ENCODE peak calls at places on chromosome 1, in four cellular contexts. I, N, V and G are unnamed samples.

GRCh38 chr1:162292422-162292849 is 84.2 kb downstream of the SPATA46 start:
- DNase-seq in N (no peak), V (no peak), I (no peak), G (no peak)

GRCh38 chr1:186950547-186950946 is 121.8 kb downstream of the PLA2G4A start:
- DNase-seq in I (no peak), N (no peak), V (no peak), G (no peak)

GRCh38 chr1:27872059-27872801 is at the start of gene THEMIS2:
- DNase-seq in V (no peak), N (no peak), I (no peak), G (peak)

GRCh38 chr1:34128186-34128889 is 36.7 kb downstream of the CSMD2 start:
- DNase-seq in I (no peak), N (no peak), V (no peak), G (no peak)

GRCh38 chr1:61318319-61319125 is 236.2 kb downstream of the NFIA start:
- DNase-seq in V (peak), N (no peak), I (no peak), G (no peak)

GRCh38 chr1:18452550-18452949 is 28.2 kb upstream of the KLHDC7A start:
- DNase-seq in I (peak), V (peak), N (no peak), G (no peak)

GRCh38 chr1:2091611-2092604 is 41.7 kb downstream of the PRKCZ start:
- DNase-seq in N (no peak), I (peak), V (no peak), G (peak)

GRCh38 chr1:109786531-109787021 is 22.9 kb upstream of the EPS8L3 start:
- DNase-seq in N (no peak), V (no peak), I (no peak), G (no peak)

GRCh38 chr1:225454067-225454618 is 26.3 kb upstream of the LBR start:
- DNase-seq in I (peak), N (no peak), V (no peak), G (no peak)

GRCh38 chr1:33165209-33165608 is 16.6 kb downstream of the TRIM62 start:
- DNase-seq in V (no peak), I (no peak), N (no peak), G (no peak)

GRCh38 chr1:40450491-40451237 is 388 bp downstream of the ZFP69B start:
- DNase-seq in N (no peak), V (peak), I (peak), G (no peak)

GRCh38 chr1:101733340-101733739 is 263.4 kb downstream of the OLFM3 start:
- DNase-seq in I (peak), V (no peak), N (no peak), G (no peak)

GRCh38 chr1:159040206-159040605 is 30.5 kb downstream of the IFI16 start:
- DNase-seq in I (no peak), N (no peak), V (no peak), G (no peak)

GRCh38 chr1:75074719-75075395 is 59.3 kb upstream of the LHX8 start:
- DNase-seq in N (no peak), I (no peak), V (no peak), G (peak)

GRCh38 chr1:39003787-39004186 is 12.7 kb downstream of the AKIRIN1 start:
- DNase-seq in V (no peak), N (no peak), I (no peak), G (no peak)

GRCh38 chr1:245999697-246000637 is 507.1 kb downstream of the SMYD3 start:
- DNase-seq in V (peak), N (no peak), I (no peak), G (no peak)

GRCh38 chr1:45567911-45568310 is 15.9 kb upstream of the NASP start:
- DNase-seq in N (no peak), I (no peak), V (no peak), G (no peak)

GRCh38 chr1:11838349-11839272 is 9.0 kb downstream of the NPPA start:
- DNase-seq in N (peak), V (peak), I (peak), G (peak)

GRCh38 chr1:211879475-211879874 is 48.9 kb upstream of the LPGAT1 start:
- DNase-seq in N (no peak), V (no peak), I (no peak), G (no peak)

GRCh38 chr1:173255214-173255813 is 48.2 kb upstream of the TNFSF4 start:
- DNase-seq in V (peak), I (peak), N (no peak), G (peak)

GRCh38 chr1:30487042-30487441 is 236.3 kb downstream of the MATN1 start:
- DNase-seq in I (no peak), N (no peak), V (no peak), G (no peak)

GRCh38 chr1:219716611-219717114 is 103.8 kb upstream of the ZC3H11B start:
- DNase-seq in V (no peak), I (no peak), N (no peak), G (no peak)

GRCh38 chr1:44924835-44925464 is 61.4 kb downstream of the EIF2B3 start:
- DNase-seq in V (no peak), I (peak), N (no peak), G (peak)

GRCh38 chr1:237032029-237032428 is 10.0 kb upstream of the RYR2 start:
- DNase-seq in I (no peak), N (peak), V (peak), G (peak)

GRCh38 chr1:2836333-2836970 is 35.0 kb upstream of the TTC34 start:
- DNase-seq in N (no peak), I (no peak), V (no peak), G (no peak)

GRCh38 chr1:234758851-234759250 is 148.9 kb upstream of the IRF2BP2 start:
- DNase-seq in N (no peak), V (no peak), I (no peak), G (no peak)
- TF ChIP-seq SUZ12 in N (no peak), V (no peak), I (no peak), G (no peak)

GRCh38 chr1:232196042-232196441 is 433.9 kb downstream of the SIPA1L2 start:
- DNase-seq in N (no peak), I (no peak), V (no peak), G (no peak)
- TF ChIP-seq YY1 in N (no peak), I (no peak), V (no peak), G (no peak)

DNA sequence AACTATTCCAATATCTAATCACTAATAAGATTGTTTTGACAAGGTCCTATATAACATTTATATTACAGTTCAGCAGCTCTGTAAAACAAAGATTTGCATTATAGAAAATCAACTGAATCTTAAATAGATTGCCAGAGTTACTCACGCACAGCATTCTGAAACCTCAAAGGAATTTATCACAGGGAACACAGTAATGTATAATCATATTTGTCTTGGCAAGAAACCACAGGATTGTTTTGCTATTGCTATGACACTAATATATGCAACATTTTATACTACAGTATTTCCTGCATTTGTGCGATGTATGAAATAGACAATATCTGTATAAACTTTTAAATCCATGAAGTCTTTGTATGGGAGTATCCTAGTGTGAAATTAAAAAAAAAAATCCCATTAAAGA is 101.4 kb downstream of the PLPPR5 start:
- DNase-seq in N (no peak), I (no peak), V (no peak), G (no peak)
- TF ChIP-seq SUZ12 in N (no peak), I (no peak), V (no peak), G (no peak)

GRCh38 chr1:157371826-157372225 is 180.5 kb downstream of the FCRL5 start:
- DNase-seq in V (no peak), I (no peak), N (no peak), G (no peak)

GRCh38 chr1:157382351-157382750 is 170.0 kb downstream of the FCRL5 start:
- DNase-seq in N (no peak), V (no peak), I (no peak), G (no peak)

GRCh38 chr1:157380523-157380922 is 171.8 kb downstream of the FCRL5 start:
- DNase-seq in V (no peak), I (no peak), N (no peak), G (no peak)

DNA sequence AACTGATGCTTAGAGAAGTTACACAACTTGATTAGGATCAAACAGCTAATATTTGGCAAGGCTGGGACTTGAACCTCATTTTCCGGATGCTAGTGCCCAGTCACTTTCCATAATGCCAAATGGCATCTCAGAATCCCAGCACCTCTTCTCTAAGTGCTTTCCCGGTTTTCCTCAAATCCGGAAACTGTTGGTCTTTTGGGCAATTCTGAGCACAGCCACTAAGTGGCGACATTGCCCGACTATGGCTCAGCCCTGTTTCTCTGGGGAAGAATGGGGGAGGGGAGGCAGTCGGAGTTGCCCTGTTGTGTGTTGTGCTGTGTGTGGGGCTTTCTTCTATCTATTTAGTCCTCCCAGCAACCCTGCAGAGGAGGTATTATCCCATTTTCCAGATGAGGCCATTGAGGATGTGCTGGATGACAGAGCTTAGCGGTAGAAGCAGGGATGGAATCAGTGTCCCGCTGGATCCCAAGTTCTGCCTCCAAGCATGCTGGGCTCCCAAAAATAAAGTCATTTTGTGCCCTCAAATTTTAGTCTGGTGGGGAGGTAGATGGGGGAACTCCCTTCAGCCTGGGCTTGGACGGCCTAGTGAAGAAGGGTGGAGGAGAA is 175.0 kb downstream of the FCRL5 start:
- DNase-seq in V (no peak), N (peak), I (peak), G (peak)
- TF ChIP-seq YY1 in V (peak), N (no peak), I (no peak), G (no peak)

DNA sequence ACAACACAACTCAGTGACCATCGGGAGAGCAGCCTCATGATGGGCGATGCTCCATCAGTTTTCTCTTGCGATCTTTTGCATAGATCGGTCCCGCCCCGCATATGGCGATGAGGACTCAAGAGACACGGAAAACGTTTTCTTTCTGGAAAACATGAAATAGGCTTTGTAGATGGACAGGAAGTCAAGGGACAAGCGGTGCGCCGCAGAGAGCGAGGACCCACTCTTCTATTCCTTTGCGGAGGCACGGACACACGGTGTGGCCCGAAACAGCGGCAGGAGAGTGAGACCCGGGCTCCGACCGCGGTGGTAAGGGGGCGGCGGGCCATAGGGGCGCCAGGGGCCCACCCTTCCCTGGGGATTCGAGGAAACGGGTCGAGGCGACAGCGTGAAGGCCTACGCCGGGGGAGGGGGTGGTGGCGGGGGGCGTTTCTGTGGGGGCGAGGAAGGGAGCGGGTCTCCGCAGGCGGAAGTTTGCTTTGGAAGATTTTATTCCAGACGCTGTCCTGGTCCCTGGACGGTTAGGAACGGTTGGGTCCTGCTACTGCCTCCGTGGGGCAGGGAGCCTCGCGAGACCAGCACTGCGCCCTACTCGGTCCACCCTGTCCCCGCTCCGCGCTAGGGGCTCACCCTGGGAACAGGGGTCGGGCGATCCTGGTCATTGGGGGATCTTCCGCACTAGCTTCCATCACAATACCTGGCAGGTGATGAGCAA is 796 bp upstream of the TDRKH start:
- DNase-seq in V (no peak), I (peak), N (no peak), G (no peak)
- TF ChIP-seq SUZ12 in V (no peak), I (no peak), N (no peak), G (peak)

GRCh38 chr1:235011064-235011598 is 117.5 kb downstream of the TOMM20 start:
- DNase-seq in V (peak), I (no peak), N (no peak), G (no peak)
- TF ChIP-seq YY1 in V (no peak), I (no peak), N (no peak), G (no peak)

GRCh38 chr1:227944931-227945890 is 2.5 kb downstream of the WNT9A start:
- DNase-seq in N (no peak), V (no peak), I (no peak), G (no peak)

GRCh38 chr1:227947425-227947677 is 381 bp downstream of the WNT9A start:
- DNase-seq in V (no peak), I (no peak), N (no peak), G (no peak)

GRCh38 chr1:227945891-227946623 is 1.7 kb downstream of the WNT9A start:
- DNase-seq in V (no peak), I (peak), N (no peak), G (no peak)

GRCh38 chr1:227947678-227948492 is at the start of gene WNT9A:
- DNase-seq in N (no peak), V (no peak), I (no peak), G (peak)

DNA sequence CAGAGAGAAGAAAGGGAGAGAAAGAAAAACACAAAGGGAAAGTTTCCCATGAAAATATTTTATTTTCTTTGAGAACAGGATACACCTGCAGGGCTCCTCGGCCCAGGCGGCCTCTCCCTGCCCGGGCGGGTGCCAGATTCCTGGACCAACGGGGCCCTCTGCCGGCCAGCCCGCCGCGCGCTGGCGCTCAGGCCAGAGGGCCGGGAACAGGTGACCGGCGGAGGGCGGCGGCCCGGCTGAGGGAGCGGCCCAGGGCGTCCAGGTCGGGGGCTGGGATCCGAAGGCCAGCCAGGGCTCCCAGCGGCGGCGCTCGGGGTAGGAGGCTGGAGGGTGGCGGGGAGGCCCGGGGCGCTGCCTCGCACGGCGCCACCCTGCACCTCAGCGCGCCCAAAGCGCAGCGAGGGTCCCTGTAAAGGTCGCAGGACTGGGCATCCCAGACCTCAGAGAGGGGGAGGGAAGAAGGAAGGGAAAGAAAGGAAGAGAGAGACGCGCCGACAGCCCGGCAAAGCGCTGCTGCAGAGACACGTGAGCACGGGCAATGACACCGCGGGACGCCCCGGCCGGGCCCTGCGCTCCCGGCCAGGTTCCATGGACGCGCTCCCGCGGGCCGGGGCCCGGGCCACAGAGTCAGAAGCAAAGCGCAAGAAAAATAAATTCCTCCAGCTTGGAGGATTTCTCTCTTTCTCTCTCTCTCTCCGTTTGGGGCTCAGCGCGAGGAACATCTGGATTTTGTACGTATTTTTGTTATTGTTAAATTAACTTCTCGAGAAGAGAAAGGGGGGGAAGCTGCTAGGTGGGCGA is 908 bp downstream of the WNT9A start:
- DNase-seq in V (no peak), I (peak), N (no peak), G (peak)
- TF ChIP-seq SUZ12 in V (peak), I (no peak), N (no peak), G (no peak)

GRCh38 chr1:222589462-222590302 is at the start of gene TAF1A:
- DNase-seq in I (peak), V (peak), N (peak), G (peak)
- TF ChIP-seq YY1 in I (peak), V (peak), N (no peak), G (no peak)

GRCh38 chr1:184262119-184262518 is 124.7 kb upstream of the C1orf21 start:
- DNase-seq in N (no peak), V (no peak), I (no peak), G (no peak)

GRCh38 chr1:184258525-184258924 is 128.3 kb upstream of the C1orf21 start:
- DNase-seq in V (no peak), N (no peak), I (no peak), G (no peak)

GRCh38 chr1:184257873-184258272 is 129.0 kb upstream of the C1orf21 start:
- DNase-seq in N (no peak), I (no peak), V (no peak), G (no peak)

GRCh38 chr1:184255560-184255959 is 131.3 kb upstream of the C1orf21 start:
- DNase-seq in V (no peak), N (no peak), I (no peak), G (no peak)

DNA sequence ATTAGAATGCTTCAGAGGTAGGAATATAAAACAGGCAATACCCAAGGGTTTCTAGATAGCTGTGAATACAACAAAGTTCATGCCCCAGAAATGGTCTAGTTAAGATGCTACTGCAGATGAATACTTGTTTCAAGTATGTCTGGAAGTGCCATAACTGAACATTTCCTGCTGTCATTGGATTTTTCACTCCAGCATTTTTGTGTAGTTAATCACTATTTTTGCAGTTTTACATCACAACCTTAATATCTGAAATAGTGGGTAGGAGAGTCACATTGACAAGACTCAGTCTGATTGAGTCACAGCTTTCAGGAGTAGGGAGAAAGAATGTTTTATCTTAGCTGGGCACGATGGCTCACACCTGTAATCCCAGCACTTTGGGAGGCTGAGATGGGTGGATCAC is 126.4 kb upstream of the C1orf21 start:
- DNase-seq in I (no peak), V (no peak), N (no peak), G (no peak)
- TF ChIP-seq SUZ12 in I (no peak), V (no peak), N (no peak), G (no peak)